ENCODE peak calls at places on chromosomes 13 and 19, in four cellular contexts. D is Peyer's patch, B is endodermal cell, W is uterus. H is an unnamed sample.

GRCh38 chr13:44300895-44301638 is 72.6 kb upstream of the SERP2 start:
- DNase-seq in D (no peak), B (no peak), W (peak; percentile 72), H (peak; percentile 77)

GRCh38 chr19:6660930-6661329 is 9.0 kb downstream of the TNFSF14 start:
- DNase-seq in D (no peak), B (peak; percentile 72), W (no peak), H (no peak)

GRCh38 chr19:41998246-41999020 is 4.4 kb upstream of the ATP1A3 start:
- DNase-seq in D (no peak), B (peak; percentile 93), W (no peak), H (no peak)

GRCh38 chr13:80251403-80251802 is 89.5 kb downstream of the SPRY2 start:
- DNase-seq in D (no peak), B (no peak), W (no peak), H (no peak)

GRCh38 chr13:30737511-30738342 is 2.4 kb downstream of the ALOX5AP start:
- DNase-seq in D (no peak), B (no peak), W (no peak), H (no peak)

GRCh38 chr13:101231751-101232428 is 184.4 kb downstream of the NALCN start:
- DNase-seq in D (no peak), B (no peak), W (no peak), H (no peak)

GRCh38 chr19:7480975-7481265 is 7.9 kb downstream of the PEX11G start:
- DNase-seq in D (no peak), B (no peak), W (no peak), H (no peak)

GRCh38 chr13:33285420-33286124 is at the start of gene STARD13:
- DNase-seq in D (peak; percentile 89), B (peak; percentile 98), W (peak; percentile 97), H (peak; percentile 97)

GRCh38 chr13:27393101-27393500 is 31.3 kb upstream of the GTF3A start:
- DNase-seq in D (no peak), B (no peak), W (no peak), H (no peak)
- TF ChIP-seq CTCF in D (no peak), B (no peak), W (no peak), H (no peak)

GRCh38 chr13:77925616-77926015 is 7.0 kb upstream of the EDNRB start:
- DNase-seq in D (no peak), B (no peak), W (no peak), H (no peak)

GRCh38 chr13:77928909-77929308 is 10.3 kb upstream of the EDNRB start:
- DNase-seq in D (no peak), B (no peak), W (no peak), H (no peak)

GRCh38 chr13:77930430-77930829 is 11.8 kb upstream of the EDNRB start:
- DNase-seq in D (no peak), B (no peak), W (no peak), H (no peak)
- H3K36me3 ChIP-seq in D (no peaks in the 10 kb centered on the region), B (no peaks in the 10 kb centered on the region), W (no peaks in the 10 kb centered on the region), H (no peaks in the 10 kb centered on the region)

GRCh38 chr13:21673592-21674270 is 2.9 kb downstream of the FGF9 start:
- DNase-seq in D (peak; percentile 81), B (peak; percentile 84), W (no peak), H (no peak)
- TF ChIP-seq CTCF in D (peak; percentile 30), B (peak; percentile 56), W (peak; percentile 4), H (no peak)

DNA sequence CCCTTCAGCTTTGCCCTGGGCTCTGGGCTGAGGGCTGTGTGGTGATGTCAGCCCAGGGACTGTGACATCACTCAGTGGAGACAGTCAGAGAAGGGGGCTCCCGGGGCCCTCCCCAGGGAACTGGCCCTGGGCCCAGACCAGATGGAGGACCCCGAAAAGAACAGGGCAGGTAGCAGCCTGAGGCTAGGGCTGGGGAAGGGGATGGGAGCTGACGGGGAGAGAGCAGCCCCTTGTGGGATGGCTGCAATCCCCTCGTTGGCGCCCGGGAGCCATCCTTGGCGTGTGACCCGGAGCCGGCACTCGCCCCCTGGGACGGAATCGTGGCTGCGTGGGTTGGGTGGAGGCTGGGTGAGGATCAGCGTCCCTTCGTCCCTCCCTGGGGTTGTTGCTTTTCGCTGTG is 13.6 kb downstream of the CSNK1G2 start:
- DNase-seq in D (no peak), B (no peak), W (no peak), H (no peak)
- H3K36me3 ChIP-seq in D (no peaks in the 10 kb centered on the region), B (peaks cover 12% of the 10 kb centered on the region), W (no peaks in the 10 kb centered on the region), H (no peaks in the 10 kb centered on the region)

GRCh38 chr19:10074153-10074552 is 12.0 kb upstream of the SHFL start:
- DNase-seq in D (no peak), B (no peak), W (no peak), H (no peak)
- TF ChIP-seq CTCF in D (peak; percentile 62), B (peak; percentile 55), W (peak; percentile 4), H (no peak)

DNA sequence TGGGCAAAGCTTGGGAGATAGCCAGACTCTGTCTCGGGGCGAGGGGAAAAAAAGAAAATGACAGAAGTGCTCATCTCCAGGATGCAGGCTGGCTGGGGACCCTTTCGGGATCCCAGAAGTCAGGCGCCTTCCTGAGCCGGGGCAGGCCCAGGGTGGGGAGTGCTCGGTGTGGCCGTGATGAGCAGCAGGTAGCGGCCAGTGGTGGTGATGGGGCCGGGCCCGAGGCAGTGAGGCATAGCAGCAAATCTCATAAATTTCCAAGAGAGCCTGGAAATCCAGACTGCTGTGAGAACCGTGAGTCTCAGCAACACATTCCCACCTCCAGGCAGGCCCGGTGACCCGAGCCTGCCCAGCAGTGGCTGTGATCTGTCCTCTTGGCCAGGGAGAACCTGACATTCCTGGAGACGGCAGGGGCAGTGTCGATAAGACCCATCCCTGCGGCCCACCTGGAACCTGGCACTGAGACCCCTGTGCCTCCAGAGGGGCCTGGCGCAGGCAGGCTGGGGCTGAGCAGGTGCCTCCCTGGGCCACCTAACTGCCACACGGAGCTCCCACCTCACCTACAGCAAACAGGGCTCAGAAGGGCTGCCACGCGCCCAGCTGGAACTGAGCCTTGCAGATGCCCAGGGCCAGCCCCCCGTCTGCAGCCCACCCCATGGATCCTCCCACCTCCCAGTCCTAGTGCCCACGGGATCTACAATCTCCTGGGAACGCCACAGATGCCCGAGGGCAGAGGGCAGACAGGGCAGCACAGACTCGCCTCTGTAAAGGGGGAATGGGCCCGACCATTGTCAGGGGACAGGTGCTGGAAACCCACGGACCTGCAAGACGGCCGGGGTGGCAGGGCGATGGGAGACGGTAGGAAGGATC is 23.4 kb downstream of the IZUMO4 start:
- DNase-seq in D (no peak), B (no peak), W (no peak), H (no peak)
- H3K36me3 ChIP-seq in D (no peaks in the 10 kb centered on the region), B (peaks cover 78% of the 10 kb centered on the region), W (no peaks in the 10 kb centered on the region), H (peaks cover 90% of the 10 kb centered on the region)

DNA sequence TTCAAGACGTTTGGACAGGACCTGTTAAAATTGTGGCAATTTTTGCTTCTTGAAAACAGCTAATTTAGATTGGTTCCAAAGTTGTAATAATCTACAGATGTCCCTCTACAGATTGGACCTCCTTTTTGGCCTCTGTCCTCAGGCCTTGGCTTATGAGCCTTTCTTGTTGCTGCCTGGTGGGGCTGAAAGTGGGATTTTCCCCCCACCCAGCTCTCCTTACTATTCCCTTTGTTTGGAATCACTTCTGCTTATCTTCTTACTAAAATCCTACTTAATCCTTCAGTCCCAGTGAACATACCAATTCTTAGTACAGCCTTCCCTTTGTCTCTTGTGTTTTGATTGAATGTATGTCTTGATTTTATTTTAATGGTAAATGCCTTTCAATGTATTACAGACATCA is 63.5 kb upstream of the TEX29 start:
- DNase-seq in D (no peak), B (no peak), W (no peak), H (no peak)
- TF ChIP-seq CTCF in D (no peak), B (no peak), W (no peak), H (no peak)

DNA sequence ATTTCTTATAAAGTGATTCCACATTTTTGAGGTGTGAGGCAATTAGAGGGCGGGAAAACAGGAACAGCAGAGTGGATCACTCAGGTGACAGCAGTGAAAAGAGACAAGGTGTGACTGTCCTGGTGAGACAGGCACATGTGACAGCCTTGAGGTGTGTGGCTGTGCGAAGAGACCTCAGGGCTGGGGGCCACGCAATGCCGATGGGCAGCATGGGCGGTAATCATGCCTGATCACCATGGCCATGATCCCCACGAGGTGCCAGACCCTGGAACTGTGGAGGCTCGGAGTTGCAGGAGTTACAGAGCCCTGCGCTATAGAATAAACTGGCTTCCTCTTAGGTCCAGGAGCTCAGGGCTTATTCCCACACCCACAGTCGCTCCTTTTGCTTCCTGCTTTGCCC is 2.0 kb downstream of the SPACA6 start:
- DNase-seq in D (no peak), B (no peak), W (no peak), H (no peak)
- H3K36me3 ChIP-seq in D (no peaks in the 10 kb centered on the region), B (peaks cover 74% of the 10 kb centered on the region), W (no peaks in the 10 kb centered on the region), H (peaks cover 53% of the 10 kb centered on the region)

GRCh38 chr13:110275931-110276552 is 30.9 kb downstream of the COL4A1 start:
- DNase-seq in D (no peak), B (no peak), W (peak; percentile 66), H (no peak)

GRCh38 chr13:110273254-110273653 is 33.7 kb downstream of the COL4A1 start:
- DNase-seq in D (no peak), B (peak; percentile 7), W (no peak), H (no peak)

GRCh38 chr13:110276553-110276950 is 30.4 kb downstream of the COL4A1 start:
- DNase-seq in D (no peak), B (no peak), W (no peak), H (no peak)

GRCh38 chr13:110272651-110273050 is 34.3 kb downstream of the COL4A1 start:
- DNase-seq in D (no peak), B (peak; percentile 26), W (no peak), H (no peak)

GRCh38 chr13:110274687-110275086 is 32.3 kb downstream of the COL4A1 start:
- DNase-seq in D (no peak), B (peak; percentile 61), W (peak; percentile 19), H (no peak)
- TF ChIP-seq CTCF in D (no peak), B (peak; percentile 60), W (peak; percentile 16), H (peak; percentile 42)

H was measured in tibial artery.